ENCODE peak calls at places on chromosomes 5 and 9, in eight cellular contexts. One of them, this sample, is unnamed.

GRCh38 chr5:111142932-111143331 is 50.8 kb downstream of the WDR36 start:
- DNase-seq in cerebellar cortex: no peak
- DNase-seq in CD8-positive, alpha-beta T cell: no peak
- DNase-seq in GM03348: no peak
- DNase-seq in ELF-1: no peak
- DNase-seq in sciatic nerve: no peak
- DNase-seq in fibroblast of lung: peak
- DNase-seq in cardiac fibroblast: peak
- DNase-seq in this sample: peak

GRCh38 chr9:91564081-91564670 is 140.5 kb upstream of the NFIL3 start:
- DNase-seq in cerebellar cortex: no peak
- DNase-seq in CD8-positive, alpha-beta T cell: no peak
- DNase-seq in GM03348: no peak
- DNase-seq in ELF-1: no peak
- DNase-seq in sciatic nerve: no peak
- DNase-seq in fibroblast of lung: no peak
- DNase-seq in cardiac fibroblast: no peak
- DNase-seq in this sample: no peak

GRCh38 chr9:136748201-136748600 is at the start of gene LCN6:
- DNase-seq in cerebellar cortex: no peak
- DNase-seq in CD8-positive, alpha-beta T cell: no peak
- DNase-seq in GM03348: no peak
- DNase-seq in ELF-1: no peak
- DNase-seq in sciatic nerve: no peak
- DNase-seq in fibroblast of lung: no peak
- DNase-seq in cardiac fibroblast: no peak
- DNase-seq in this sample: no peak

GRCh38 chr5:145996135-145996534 is 59.8 kb downstream of the SH3RF2 start:
- DNase-seq in cerebellar cortex: no peak
- DNase-seq in CD8-positive, alpha-beta T cell: no peak
- DNase-seq in GM03348: no peak
- DNase-seq in ELF-1: no peak
- DNase-seq in sciatic nerve: no peak
- DNase-seq in fibroblast of lung: peak
- DNase-seq in cardiac fibroblast: no peak
- DNase-seq in this sample: peak

GRCh38 chr9:36486454-36486932 is 86.2 kb upstream of the MELK start:
- DNase-seq in cerebellar cortex: no peak
- DNase-seq in CD8-positive, alpha-beta T cell: peak
- DNase-seq in GM03348: peak
- DNase-seq in ELF-1: peak
- DNase-seq in sciatic nerve: no peak
- DNase-seq in fibroblast of lung: peak
- DNase-seq in cardiac fibroblast: peak
- DNase-seq in this sample: no peak

GRCh38 chr9:70600479-70600878 is 186.0 kb upstream of the KLF9 start:
- DNase-seq in cerebellar cortex: peak
- DNase-seq in CD8-positive, alpha-beta T cell: no peak
- DNase-seq in GM03348: peak
- DNase-seq in ELF-1: no peak
- DNase-seq in sciatic nerve: no peak
- DNase-seq in fibroblast of lung: peak
- DNase-seq in cardiac fibroblast: peak
- DNase-seq in this sample: peak

GRCh38 chr9:134366223-134367031 is 40.2 kb downstream of the RXRA start:
- DNase-seq in cerebellar cortex: peak
- DNase-seq in CD8-positive, alpha-beta T cell: no peak
- DNase-seq in GM03348: peak
- DNase-seq in ELF-1: no peak
- DNase-seq in sciatic nerve: peak
- DNase-seq in fibroblast of lung: peak
- DNase-seq in cardiac fibroblast: peak
- DNase-seq in this sample: no peak

GRCh38 chr5:58503634-58504033 is 12.4 kb downstream of the GAPT start:
- DNase-seq in cerebellar cortex: no peak
- DNase-seq in CD8-positive, alpha-beta T cell: no peak
- DNase-seq in GM03348: no peak
- DNase-seq in ELF-1: peak
- DNase-seq in sciatic nerve: no peak
- DNase-seq in fibroblast of lung: no peak
- DNase-seq in cardiac fibroblast: no peak
- DNase-seq in this sample: peak

GRCh38 chr5:10793785-10794184 is 32.8 kb upstream of the DAP start:
- DNase-seq in cerebellar cortex: no peak
- DNase-seq in CD8-positive, alpha-beta T cell: no peak
- DNase-seq in GM03348: no peak
- DNase-seq in ELF-1: no peak
- DNase-seq in sciatic nerve: no peak
- DNase-seq in fibroblast of lung: no peak
- DNase-seq in cardiac fibroblast: no peak
- DNase-seq in this sample: no peak

GRCh38 chr5:14569948-14570691 is 11.5 kb upstream of the OTULINL start:
- DNase-seq in cerebellar cortex: no peak
- DNase-seq in CD8-positive, alpha-beta T cell: no peak
- DNase-seq in GM03348: no peak
- DNase-seq in ELF-1: no peak
- DNase-seq in sciatic nerve: no peak
- DNase-seq in fibroblast of lung: no peak
- DNase-seq in cardiac fibroblast: no peak
- DNase-seq in this sample: no peak

GRCh38 chr5:76867027-76867426 is 17.2 kb downstream of the S100Z start:
- DNase-seq in cerebellar cortex: no peak
- DNase-seq in CD8-positive, alpha-beta T cell: no peak
- DNase-seq in GM03348: no peak
- DNase-seq in ELF-1: no peak
- DNase-seq in sciatic nerve: no peak
- DNase-seq in fibroblast of lung: peak
- DNase-seq in cardiac fibroblast: peak
- DNase-seq in this sample: no peak

GRCh38 chr5:59873113-59873512 is 20.4 kb downstream of the PDE4D start:
- DNase-seq in cerebellar cortex: no peak
- DNase-seq in CD8-positive, alpha-beta T cell: no peak
- DNase-seq in GM03348: peak
- DNase-seq in ELF-1: peak
- DNase-seq in sciatic nerve: no peak
- DNase-seq in fibroblast of lung: peak
- DNase-seq in cardiac fibroblast: peak
- DNase-seq in this sample: peak

GRCh38 chr9:114503009-114503408 is 2.3 kb downstream of the WHRN start:
- DNase-seq in cerebellar cortex: peak
- DNase-seq in CD8-positive, alpha-beta T cell: no peak
- DNase-seq in GM03348: no peak
- DNase-seq in ELF-1: peak
- DNase-seq in sciatic nerve: no peak
- DNase-seq in fibroblast of lung: no peak
- DNase-seq in cardiac fibroblast: no peak
- DNase-seq in this sample: no peak

GRCh38 chr5:146188358-146188757 is 5.9 kb upstream of the LARS1 start:
- DNase-seq in cerebellar cortex: no peak
- DNase-seq in CD8-positive, alpha-beta T cell: no peak
- DNase-seq in GM03348: peak
- DNase-seq in ELF-1: no peak
- DNase-seq in sciatic nerve: no peak
- DNase-seq in fibroblast of lung: peak
- DNase-seq in cardiac fibroblast: peak
- DNase-seq in this sample: no peak

GRCh38 chr5:73638344-73639095 is 12.5 kb downstream of the ARHGEF28 start:
- DNase-seq in cerebellar cortex: no peak
- DNase-seq in CD8-positive, alpha-beta T cell: no peak
- DNase-seq in GM03348: peak
- DNase-seq in ELF-1: no peak
- DNase-seq in sciatic nerve: no peak
- DNase-seq in fibroblast of lung: peak
- DNase-seq in cardiac fibroblast: peak
- DNase-seq in this sample: no peak

GRCh38 chr5:65837139-65837538 is 89.2 kb upstream of the ERBIN start:
- DNase-seq in cerebellar cortex: no peak
- DNase-seq in CD8-positive, alpha-beta T cell: no peak
- DNase-seq in GM03348: peak
- DNase-seq in ELF-1: no peak
- DNase-seq in sciatic nerve: no peak
- DNase-seq in fibroblast of lung: peak
- DNase-seq in cardiac fibroblast: peak
- DNase-seq in this sample: no peak

GRCh38 chr5:19855031-19855430 is 133.0 kb downstream of the CDH18 start:
- DNase-seq in cerebellar cortex: peak
- DNase-seq in CD8-positive, alpha-beta T cell: no peak
- DNase-seq in GM03348: no peak
- DNase-seq in ELF-1: no peak
- DNase-seq in sciatic nerve: no peak
- DNase-seq in fibroblast of lung: peak
- DNase-seq in cardiac fibroblast: peak
- DNase-seq in this sample: no peak

GRCh38 chr5:126525630-126526245 is 69.3 kb downstream of the ALDH7A1 start:
- DNase-seq in cerebellar cortex: no peak
- DNase-seq in CD8-positive, alpha-beta T cell: no peak
- DNase-seq in GM03348: peak
- DNase-seq in ELF-1: peak
- DNase-seq in sciatic nerve: peak
- DNase-seq in fibroblast of lung: no peak
- DNase-seq in cardiac fibroblast: peak
- DNase-seq in this sample: peak

GRCh38 chr5:1502046-1502736 is 21.6 kb downstream of the LPCAT1 start:
- DNase-seq in cerebellar cortex: no peak
- DNase-seq in CD8-positive, alpha-beta T cell: peak
- DNase-seq in GM03348: no peak
- DNase-seq in ELF-1: no peak
- DNase-seq in sciatic nerve: no peak
- DNase-seq in fibroblast of lung: no peak
- DNase-seq in cardiac fibroblast: no peak
- DNase-seq in this sample: peak

GRCh38 chr5:143572671-143573070 is 169.2 kb upstream of the NR3C1 start:
- DNase-seq in cerebellar cortex: no peak
- DNase-seq in CD8-positive, alpha-beta T cell: no peak
- DNase-seq in GM03348: no peak
- DNase-seq in ELF-1: no peak
- DNase-seq in sciatic nerve: no peak
- DNase-seq in fibroblast of lung: no peak
- DNase-seq in cardiac fibroblast: no peak
- DNase-seq in this sample: no peak

GRCh38 chr9:135490980-135491444 is 9.5 kb upstream of the MRPS2 start:
- DNase-seq in cerebellar cortex: no peak
- DNase-seq in CD8-positive, alpha-beta T cell: no peak
- DNase-seq in GM03348: no peak
- DNase-seq in ELF-1: no peak
- DNase-seq in sciatic nerve: no peak
- DNase-seq in fibroblast of lung: no peak
- DNase-seq in cardiac fibroblast: no peak
- DNase-seq in this sample: no peak

GRCh38 chr5:68382640-68383039 is 167.1 kb downstream of the PIK3R1 start:
- DNase-seq in cerebellar cortex: no peak
- DNase-seq in CD8-positive, alpha-beta T cell: no peak
- DNase-seq in GM03348: no peak
- DNase-seq in ELF-1: no peak
- DNase-seq in sciatic nerve: no peak
- DNase-seq in fibroblast of lung: no peak
- DNase-seq in cardiac fibroblast: peak
- DNase-seq in this sample: no peak

GRCh38 chr9:109286571-109286977 is 34.3 kb downstream of the EPB41L4B start:
- DNase-seq in cerebellar cortex: no peak
- DNase-seq in CD8-positive, alpha-beta T cell: no peak
- DNase-seq in GM03348: peak
- DNase-seq in ELF-1: no peak
- DNase-seq in sciatic nerve: no peak
- DNase-seq in fibroblast of lung: peak
- DNase-seq in cardiac fibroblast: peak
- DNase-seq in this sample: no peak

GRCh38 chr9:130219661-130220081 is 45.9 kb upstream of the HMCN2 start:
- DNase-seq in cerebellar cortex: no peak
- DNase-seq in CD8-positive, alpha-beta T cell: no peak
- DNase-seq in GM03348: no peak
- DNase-seq in ELF-1: no peak
- DNase-seq in sciatic nerve: no peak
- DNase-seq in fibroblast of lung: no peak
- DNase-seq in cardiac fibroblast: no peak
- DNase-seq in this sample: peak

GRCh38 chr5:122377023-122377422 is 65.0 kb downstream of the SNCAIP start:
- DNase-seq in cerebellar cortex: no peak
- DNase-seq in CD8-positive, alpha-beta T cell: no peak
- DNase-seq in GM03348: no peak
- DNase-seq in ELF-1: no peak
- DNase-seq in sciatic nerve: no peak
- DNase-seq in fibroblast of lung: no peak
- DNase-seq in cardiac fibroblast: no peak
- DNase-seq in this sample: no peak

GRCh38 chr9:85290019-85290418 is 451.7 kb downstream of the AGTPBP1 start:
- DNase-seq in cerebellar cortex: no peak
- DNase-seq in CD8-positive, alpha-beta T cell: peak
- DNase-seq in GM03348: no peak
- DNase-seq in ELF-1: no peak
- DNase-seq in sciatic nerve: no peak
- DNase-seq in fibroblast of lung: no peak
- DNase-seq in cardiac fibroblast: no peak
- DNase-seq in this sample: no peak

GRCh38 chr9:82560457-82560904 is 502.5 kb downstream of the RASEF start:
- DNase-seq in cerebellar cortex: no peak
- DNase-seq in CD8-positive, alpha-beta T cell: no peak
- DNase-seq in GM03348: no peak
- DNase-seq in ELF-1: no peak
- DNase-seq in sciatic nerve: no peak
- DNase-seq in fibroblast of lung: no peak
- DNase-seq in cardiac fibroblast: no peak
- DNase-seq in this sample: no peak

GRCh38 chr5:12668564-12668963 is 764.3 kb upstream of the CTNND2 start:
- DNase-seq in cerebellar cortex: no peak
- DNase-seq in CD8-positive, alpha-beta T cell: no peak
- DNase-seq in GM03348: no peak
- DNase-seq in ELF-1: no peak
- DNase-seq in sciatic nerve: no peak
- DNase-seq in fibroblast of lung: no peak
- DNase-seq in cardiac fibroblast: no peak
- DNase-seq in this sample: peak

GRCh38 chr5:62574599-62574998 is 4.0 kb upstream of the LRRC70 start:
- DNase-seq in cerebellar cortex: no peak
- DNase-seq in CD8-positive, alpha-beta T cell: no peak
- DNase-seq in GM03348: no peak
- DNase-seq in ELF-1: no peak
- DNase-seq in sciatic nerve: no peak
- DNase-seq in fibroblast of lung: no peak
- DNase-seq in cardiac fibroblast: no peak
- DNase-seq in this sample: no peak

GRCh38 chr9:19488721-19489120 is 79.9 kb downstream of the ACER2 start:
- DNase-seq in cerebellar cortex: no peak
- DNase-seq in CD8-positive, alpha-beta T cell: no peak
- DNase-seq in GM03348: no peak
- DNase-seq in ELF-1: no peak
- DNase-seq in sciatic nerve: no peak
- DNase-seq in fibroblast of lung: no peak
- DNase-seq in cardiac fibroblast: no peak
- DNase-seq in this sample: no peak

GRCh38 chr9:128115187-128116103 is 12.1 kb downstream of the PTGES2 start:
- DNase-seq in cerebellar cortex: no peak
- DNase-seq in CD8-positive, alpha-beta T cell: no peak
- DNase-seq in GM03348: no peak
- DNase-seq in ELF-1: no peak
- DNase-seq in sciatic nerve: peak
- DNase-seq in fibroblast of lung: no peak
- DNase-seq in cardiac fibroblast: no peak
- DNase-seq in this sample: no peak

GRCh38 chr9:90502134-90502533 is 140.5 kb downstream of the DIRAS2 start:
- DNase-seq in cerebellar cortex: no peak
- DNase-seq in CD8-positive, alpha-beta T cell: no peak
- DNase-seq in GM03348: no peak
- DNase-seq in ELF-1: peak
- DNase-seq in sciatic nerve: no peak
- DNase-seq in fibroblast of lung: no peak
- DNase-seq in cardiac fibroblast: no peak
- DNase-seq in this sample: peak

GRCh38 chr5:6700074-6700685 is 13.1 kb upstream of the TENT4A start:
- DNase-seq in cerebellar cortex: no peak
- DNase-seq in CD8-positive, alpha-beta T cell: no peak
- DNase-seq in GM03348: no peak
- DNase-seq in ELF-1: no peak
- DNase-seq in sciatic nerve: no peak
- DNase-seq in fibroblast of lung: peak
- DNase-seq in cardiac fibroblast: no peak
- DNase-seq in this sample: no peak

GRCh38 chr9:133529457-133529856 is 4.7 kb upstream of the MYMK start:
- DNase-seq in cerebellar cortex: no peak
- DNase-seq in CD8-positive, alpha-beta T cell: no peak
- DNase-seq in GM03348: no peak
- DNase-seq in ELF-1: peak
- DNase-seq in sciatic nerve: no peak
- DNase-seq in fibroblast of lung: no peak
- DNase-seq in cardiac fibroblast: no peak
- DNase-seq in this sample: no peak

This sample was measured in mesendoderm.